ENCODE peak calls at places on chromosome 1, in six cellular contexts. O, T, A, X, B and G are unnamed samples.

GRCh38 chr1:89001510-89001909 is 9.1 kb upstream of the KYAT3 start:
- DNase-seq in O (peak), T (no peak), A (peak), X (peak), B (no peak), G (no peak)

GRCh38 chr1:79561521-79561978 is 555.0 kb upstream of the ADGRL4 start:
- DNase-seq in O (no peak), T (no peak), A (no peak), X (no peak), B (no peak), G (no peak)

GRCh38 chr1:88519156-88519555 is 164.9 kb upstream of the PKN2 start:
- DNase-seq in O (no peak), T (no peak), A (no peak), X (no peak), B (no peak), G (no peak)

GRCh38 chr1:34829250-34829649 is 30.3 kb downstream of the SMIM12 start:
- DNase-seq in O (peak), T (no peak), A (no peak), X (no peak), B (no peak), G (no peak)

GRCh38 chr1:221795400-221795799 is 53.5 kb upstream of the DUSP10 start:
- DNase-seq in O (no peak), T (no peak), A (peak), X (no peak), B (no peak), G (no peak)

GRCh38 chr1:162530318-162530984 is 31.1 kb upstream of the UAP1 start:
- DNase-seq in O (no peak), T (no peak), A (peak), X (peak), B (no peak), G (no peak)

GRCh38 chr1:99993468-99993845 is 23.7 kb downstream of the SLC35A3 start:
- DNase-seq in O (no peak), T (no peak), A (no peak), X (no peak), B (no peak), G (no peak)

GRCh38 chr1:213976665-213977485 is 10.9 kb upstream of the PROX1 start:
- DNase-seq in O (no peak), T (no peak), A (no peak), X (no peak), B (peak), G (no peak)

DNA sequence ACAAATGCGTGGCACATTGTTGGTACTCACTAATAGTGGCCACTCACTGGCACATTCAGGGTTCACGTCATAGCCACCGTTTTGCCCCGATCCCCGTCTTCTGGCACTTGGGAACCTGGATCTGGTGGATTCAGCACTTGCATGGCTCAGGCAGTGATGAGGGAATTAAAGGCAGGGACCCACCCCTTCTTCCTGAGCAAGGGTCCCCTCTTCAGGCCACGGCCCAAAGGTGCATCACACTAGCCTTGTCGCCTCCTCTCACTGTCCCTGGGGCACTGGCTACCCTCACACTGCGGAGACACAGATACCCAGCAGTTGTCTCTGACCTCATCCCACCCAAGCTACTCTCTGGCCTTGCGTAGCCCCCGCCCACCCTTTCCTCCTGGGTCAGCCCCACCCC is 19.9 kb upstream of the LDLRAP1 start:
- DNase-seq in O (peak), T (no peak), A (peak), X (no peak), B (peak), G (no peak)
- TF ChIP-seq CTCF in O (peak), T (no peak), A (peak), X (no peak), B (no peak), G (no peak)

GRCh38 chr1:114352797-114353196 is 158.2 kb downstream of the TRIM33 start:
- DNase-seq in O (peak), T (no peak), A (no peak), X (no peak), B (peak), G (no peak)
- TF ChIP-seq CTCF in O (no peak), T (no peak), A (no peak), X (no peak), B (no peak), G (no peak)

DNA sequence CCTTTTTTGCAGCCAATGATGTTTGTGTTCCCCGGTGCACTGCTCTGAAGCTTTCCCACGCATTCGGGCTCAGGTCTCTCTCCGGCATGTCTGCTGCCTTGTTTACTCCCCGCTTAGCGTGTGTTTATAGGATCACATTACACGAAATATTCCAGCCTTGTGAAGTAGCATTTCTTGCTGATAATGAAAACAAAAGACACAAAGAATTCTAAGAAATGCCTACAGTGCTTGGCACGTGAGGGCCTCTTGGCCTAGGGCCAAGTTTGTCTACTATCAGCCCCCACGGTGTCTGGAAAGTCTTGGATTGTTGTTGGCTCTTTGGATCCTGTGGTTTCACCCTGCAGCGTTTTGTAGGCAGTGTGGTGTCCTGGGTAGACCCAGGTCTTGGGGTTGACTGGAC is 11.2 kb upstream of the GSTM4 start:
- DNase-seq in O (no peak), T (peak), A (no peak), X (no peak), B (no peak), G (no peak)
- TF ChIP-seq CTCF in O (no peak), T (no peak), A (no peak), X (no peak), B (no peak), G (no peak)

DNA sequence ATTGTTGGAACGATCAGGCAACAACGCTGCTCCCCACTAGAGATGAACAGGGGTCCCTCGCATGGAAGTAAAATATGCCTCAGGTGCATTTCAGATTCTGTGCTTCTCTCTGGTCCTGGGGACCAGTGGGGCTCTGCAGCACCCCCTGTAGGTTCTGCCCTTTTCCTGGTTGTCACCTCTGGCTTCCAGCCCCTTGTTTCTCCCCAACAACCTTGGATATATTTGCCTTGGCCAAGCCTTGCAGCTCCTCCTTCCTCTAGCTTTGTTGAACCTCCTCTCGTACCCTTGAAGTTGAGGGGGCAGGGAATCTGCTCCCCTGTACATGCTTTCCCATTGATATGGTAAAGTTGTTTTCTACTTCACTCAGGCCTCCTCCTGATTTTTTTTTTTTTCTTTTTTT is 5.4 kb upstream of the RGSL1 start:
- DNase-seq in O (no peak), T (no peak), A (peak), X (no peak), B (peak), G (no peak)
- TF ChIP-seq CTCF in O (peak), T (no peak), A (peak), X (peak), B (no peak), G (no peak)

DNA sequence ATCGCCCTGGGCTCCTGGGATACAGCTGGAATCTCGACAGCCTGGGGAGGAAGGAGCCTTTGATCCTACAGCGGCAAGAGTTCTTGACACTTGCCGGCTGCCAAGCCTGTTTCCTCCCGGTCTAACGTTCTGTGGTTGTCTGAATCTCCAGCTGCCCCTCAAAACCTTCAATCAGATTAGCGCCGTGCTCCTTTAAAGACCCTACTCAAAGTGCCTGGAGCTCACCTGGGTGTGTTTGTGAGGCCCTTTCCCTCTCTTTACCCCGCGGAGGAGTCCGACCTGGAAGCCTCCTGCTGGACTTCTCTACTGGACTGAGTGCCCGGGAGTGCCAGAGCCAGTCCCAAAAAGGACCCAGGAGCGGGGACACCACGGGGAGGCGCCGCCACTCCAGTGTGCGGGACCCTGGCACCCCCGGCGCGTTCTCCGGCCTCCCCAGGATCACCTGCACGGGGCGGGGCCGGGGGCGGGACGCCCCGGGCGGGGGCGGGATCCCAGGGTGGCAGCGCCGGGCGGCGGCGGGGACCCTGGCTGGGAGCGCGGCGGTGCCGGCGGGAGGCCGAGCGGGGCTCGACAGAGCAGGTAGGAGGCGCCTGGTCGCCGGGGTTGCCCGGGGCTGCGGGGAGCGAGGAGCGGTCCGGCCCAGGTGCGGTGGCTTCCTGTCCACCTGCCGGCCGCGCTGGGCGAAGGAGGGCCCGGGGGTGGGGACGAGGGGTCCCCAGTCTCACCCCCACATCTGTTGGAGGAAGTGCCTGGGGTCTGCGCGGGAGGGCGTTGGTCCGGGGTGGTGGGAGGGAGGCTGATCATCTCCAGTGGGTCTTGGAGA is at the start of gene NCMAP:
- DNase-seq in O (no peak), T (peak), A (no peak), X (no peak), B (peak), G (no peak)
- TF ChIP-seq CTCF in O (no peak), T (no peak), A (no peak), X (no peak), B (peak), G (no peak)

GRCh38 chr1:156709031-156709430 is 3.6 kb upstream of the CRABP2 start:
- DNase-seq in O (no peak), T (no peak), A (no peak), X (no peak), B (no peak), G (no peak)
- TF ChIP-seq CTCF in O (no peak), T (no peak), A (no peak), X (no peak), B (no peak), G (no peak)

GRCh38 chr1:30083800-30084464 is 639.5 kb downstream of the MATN1 start:
- DNase-seq in O (peak), T (no peak), A (no peak), X (peak), B (no peak), G (peak)

GRCh38 chr1:30084909-30085571 is 638.3 kb downstream of the MATN1 start:
- DNase-seq in O (no peak), T (no peak), A (no peak), X (no peak), B (no peak), G (no peak)

GRCh38 chr1:30087465-30087864 is 635.9 kb downstream of the MATN1 start:
- DNase-seq in O (no peak), T (no peak), A (no peak), X (no peak), B (no peak), G (no peak)

GRCh38 chr1:30088594-30089556 is 634.5 kb downstream of the MATN1 start:
- DNase-seq in O (no peak), T (peak), A (no peak), X (no peak), B (peak), G (peak)

DNA sequence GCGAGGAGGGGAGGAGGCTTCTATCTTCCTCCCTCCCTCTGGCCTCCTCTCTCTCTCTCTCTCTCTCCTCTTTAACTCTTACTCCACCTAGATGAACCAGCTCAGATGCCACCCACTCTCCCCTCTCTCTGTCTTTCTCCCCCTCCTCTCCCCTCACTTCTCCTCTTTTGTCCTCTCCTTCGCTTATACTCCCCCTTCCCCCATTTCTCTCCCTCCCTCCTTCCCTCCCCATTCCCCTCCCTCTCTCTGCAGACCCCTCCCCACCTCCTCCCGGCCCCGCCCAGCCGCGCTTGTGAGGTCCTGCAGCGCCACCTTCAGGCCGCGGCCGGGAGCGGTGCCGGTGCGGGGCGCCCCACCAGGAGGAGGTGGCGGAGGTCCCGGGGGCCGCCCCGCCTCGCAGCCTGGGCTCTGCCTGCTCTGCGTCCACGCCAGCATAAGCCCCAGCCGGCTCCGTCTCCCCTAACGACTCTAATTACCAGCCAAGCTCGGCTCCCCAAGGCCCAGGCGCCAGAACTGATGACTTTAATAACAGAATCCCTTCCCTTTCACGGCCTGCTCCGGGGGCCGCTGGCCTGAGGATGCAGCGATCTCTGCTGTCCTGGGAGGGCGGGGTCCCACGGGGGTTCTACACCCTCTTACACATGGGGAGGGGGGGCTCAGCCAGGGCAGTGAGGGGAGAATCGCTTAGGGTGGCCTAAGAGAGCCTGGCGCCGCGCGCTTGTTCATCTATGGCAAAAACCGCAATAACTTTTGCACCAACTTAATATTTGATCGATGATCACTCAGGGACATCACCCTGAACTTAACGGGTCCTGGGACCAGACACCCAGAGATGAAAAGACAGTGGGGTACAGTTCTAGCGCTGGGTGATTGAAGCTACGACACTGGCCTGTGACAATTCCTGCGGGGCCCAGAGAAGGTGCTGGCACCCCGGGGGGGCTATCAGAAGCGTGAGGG is 637.3 kb downstream of the MATN1 start:
- DNase-seq in O (peak), T (peak), A (peak), X (no peak), B (peak), G (peak)
- TF ChIP-seq CTCF in O (no peak), T (peak), A (peak), X (peak), B (peak), G (peak)